ENCODE peak calls at places on chromosome 20, in four cellular contexts. One of them, this sample, is unnamed.
A peak's percentile ranks its signal among the peaks of the same experiment; 100 is the strongest.

GRCh38 chr20:35232575-35232974 is 6.1 kb downstream of the MMP24 start:
- DNase-seq in H1: no peak
- DNase-seq in mesenchymal stem cell: peak; percentile 11
- DNase-seq in neuronal stem cell: no peak
- DNase-seq in this sample: no peak

GRCh38 chr20:39897781-39898466 is 791.1 kb downstream of the MAFB start:
- DNase-seq in H1: no peak
- DNase-seq in mesenchymal stem cell: peak; percentile 66
- DNase-seq in neuronal stem cell: no peak
- DNase-seq in this sample: no peak

GRCh38 chr20:38764563-38765355 is 16.5 kb downstream of the ACTR5 start:
- DNase-seq in H1: no peak
- DNase-seq in mesenchymal stem cell: peak; percentile 83
- DNase-seq in neuronal stem cell: no peak
- DNase-seq in this sample: no peak

GRCh38 chr20:41406307-41406706 is 39.7 kb upstream of the EMILIN3 start:
- DNase-seq in H1: no peak
- DNase-seq in mesenchymal stem cell: no peak
- DNase-seq in neuronal stem cell: no peak
- DNase-seq in this sample: no peak

GRCh38 chr20:9483131-9483530 is 31.3 kb upstream of the LAMP5 start:
- DNase-seq in H1: no peak
- DNase-seq in mesenchymal stem cell: no peak
- DNase-seq in neuronal stem cell: no peak
- DNase-seq in this sample: no peak

GRCh38 chr20:3471397-3472021 is 691 bp downstream of the ATRN start:
- DNase-seq in H1: no peak
- DNase-seq in mesenchymal stem cell: peak; percentile 2
- DNase-seq in neuronal stem cell: no peak
- DNase-seq in this sample: no peak

GRCh38 chr20:1177680-1178079 is 7.1 kb downstream of the TMEM74B start:
- DNase-seq in H1: peak; percentile 57
- DNase-seq in mesenchymal stem cell: peak; percentile 34
- DNase-seq in neuronal stem cell: no peak
- DNase-seq in this sample: peak; percentile 80

GRCh38 chr20:40265872-40266533 is 423.0 kb downstream of the MAFB start:
- DNase-seq in H1: no peak
- DNase-seq in mesenchymal stem cell: peak; percentile 28
- DNase-seq in neuronal stem cell: no peak
- DNase-seq in this sample: no peak

GRCh38 chr20:16810216-16810615 is 62.1 kb downstream of the OTOR start:
- DNase-seq in H1: no peak
- DNase-seq in mesenchymal stem cell: no peak
- DNase-seq in neuronal stem cell: no peak
- DNase-seq in this sample: no peak

GRCh38 chr20:12434672-12435071 is 517.0 kb downstream of the BTBD3 start:
- DNase-seq in H1: no peak
- DNase-seq in mesenchymal stem cell: no peak
- DNase-seq in neuronal stem cell: no peak
- DNase-seq in this sample: no peak

GRCh38 chr20:2000286-2000685 is 6.4 kb upstream of the PDYN start:
- DNase-seq in H1: no peak
- DNase-seq in mesenchymal stem cell: no peak
- DNase-seq in neuronal stem cell: no peak
- DNase-seq in this sample: no peak

GRCh38 chr20:40532103-40532502 is 156.9 kb downstream of the MAFB start:
- DNase-seq in H1: peak; percentile 63
- DNase-seq in mesenchymal stem cell: no peak
- DNase-seq in neuronal stem cell: no peak
- DNase-seq in this sample: peak; percentile 45

GRCh38 chr20:12394786-12395185 is 477.1 kb downstream of the BTBD3 start:
- DNase-seq in H1: no peak
- DNase-seq in mesenchymal stem cell: no peak
- DNase-seq in neuronal stem cell: no peak
- DNase-seq in this sample: peak; percentile 69

GRCh38 chr20:47198996-47199552 is 157.4 kb downstream of the ZMYND8 start:
- DNase-seq in H1: no peak
- DNase-seq in mesenchymal stem cell: no peak
- DNase-seq in neuronal stem cell: no peak
- DNase-seq in this sample: no peak

GRCh38 chr20:11880694-11881093 is 37.0 kb upstream of the BTBD3 start:
- DNase-seq in H1: no peak
- DNase-seq in mesenchymal stem cell: no peak
- DNase-seq in neuronal stem cell: no peak
- DNase-seq in this sample: no peak

GRCh38 chr20:40942775-40943174 is 85.8 kb upstream of the TOP1 start:
- DNase-seq in H1: no peak
- DNase-seq in mesenchymal stem cell: no peak
- DNase-seq in neuronal stem cell: no peak
- DNase-seq in this sample: no peak

GRCh38 chr20:7362601-7363000 is 577.7 kb downstream of the HAO1 start:
- DNase-seq in H1: no peak
- DNase-seq in mesenchymal stem cell: no peak
- DNase-seq in neuronal stem cell: no peak
- DNase-seq in this sample: no peak

GRCh38 chr20:3209946-3210317 is 634 bp downstream of the ITPA start:
- DNase-seq in H1: no peak
- DNase-seq in mesenchymal stem cell: peak; percentile 53
- DNase-seq in neuronal stem cell: no peak
- DNase-seq in this sample: no peak

GRCh38 chr20:35837577-35838195 is 65.9 kb downstream of the PHF20 start:
- DNase-seq in H1: no peak
- DNase-seq in mesenchymal stem cell: no peak
- DNase-seq in neuronal stem cell: no peak
- DNase-seq in this sample: no peak

GRCh38 chr20:10856237-10856636 is 182.4 kb upstream of the JAG1 start:
- DNase-seq in H1: no peak
- DNase-seq in mesenchymal stem cell: no peak
- DNase-seq in neuronal stem cell: no peak
- DNase-seq in this sample: no peak

GRCh38 chr20:1900321-1900791 is 5.1 kb downstream of the SIRPA start:
- DNase-seq in H1: peak; percentile 65
- DNase-seq in mesenchymal stem cell: peak; percentile 80
- DNase-seq in neuronal stem cell: peak; percentile 61
- DNase-seq in this sample: peak; percentile 90

GRCh38 chr20:61748376-61748775 is 317.3 kb downstream of the TAF4 start:
- DNase-seq in H1: no peak
- DNase-seq in mesenchymal stem cell: peak; percentile 33
- DNase-seq in neuronal stem cell: no peak
- DNase-seq in this sample: no peak

GRCh38 chr20:61871913-61872312 is 193.8 kb downstream of the TAF4 start:
- DNase-seq in H1: no peak
- DNase-seq in mesenchymal stem cell: no peak
- DNase-seq in neuronal stem cell: no peak
- DNase-seq in this sample: no peak

GRCh38 chr20:22824077-22824476 is 211.0 kb upstream of the SSTR4 start:
- DNase-seq in H1: no peak
- DNase-seq in mesenchymal stem cell: no peak
- DNase-seq in neuronal stem cell: no peak
- DNase-seq in this sample: no peak

GRCh38 chr20:58717278-58718091 is 24.9 kb downstream of the NPEPL1 start:
- DNase-seq in H1: peak; percentile 46
- DNase-seq in mesenchymal stem cell: no peak
- DNase-seq in neuronal stem cell: no peak
- DNase-seq in this sample: peak; percentile 33

GRCh38 chr20:51430198-51430950 is 112.1 kb downstream of the NFATC2 start:
- DNase-seq in H1: no peak
- DNase-seq in mesenchymal stem cell: no peak
- DNase-seq in neuronal stem cell: no peak
- DNase-seq in this sample: no peak
- H2BK12ac ChIP-seq in H1: no peak overlapping the region
- H2BK12ac ChIP-seq in mesenchymal stem cell: no peak overlapping the region
- H2BK12ac ChIP-seq in neuronal stem cell: no peak overlapping the region
- H2BK12ac ChIP-seq in this sample: no peak overlapping the region

DNA sequence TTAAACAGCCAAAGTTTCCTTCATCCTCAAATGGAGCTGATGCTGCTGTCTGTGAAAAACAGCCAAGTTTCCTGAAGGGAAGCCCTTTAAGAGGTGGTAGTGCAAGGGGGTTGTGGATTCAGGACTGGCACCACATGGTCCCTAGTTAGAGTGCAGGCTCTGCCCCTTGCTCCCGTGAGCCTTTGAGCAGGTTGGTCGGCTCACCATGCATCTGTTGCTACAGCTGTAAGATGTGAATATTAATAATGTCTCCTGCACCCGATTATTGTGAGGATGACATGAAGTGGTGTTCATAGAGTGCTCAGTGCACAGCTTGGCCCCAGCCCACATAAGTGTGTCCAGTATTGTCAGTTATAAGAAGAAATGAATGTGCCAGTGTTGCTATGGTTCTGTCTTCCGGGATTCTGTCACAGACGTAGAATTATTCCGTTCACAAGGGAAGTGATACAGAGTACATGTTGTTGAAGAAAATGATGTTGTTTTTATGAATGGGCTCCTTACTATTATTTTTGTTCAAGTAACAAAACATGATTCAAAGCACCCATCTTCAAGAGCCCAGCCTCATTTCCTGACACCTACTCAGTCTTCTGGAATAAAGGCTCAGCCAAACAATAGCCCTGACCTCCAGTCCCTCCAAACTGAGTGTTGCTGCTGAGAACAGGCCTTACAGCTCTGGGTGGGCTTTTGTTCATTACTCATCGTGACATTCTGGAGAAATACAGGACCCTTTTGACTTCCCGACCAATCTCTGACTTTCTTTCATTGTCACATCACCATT is 2.9 kb upstream of the PKIG start:
- DNase-seq in H1: no peak
- DNase-seq in mesenchymal stem cell: no peak
- DNase-seq in neuronal stem cell: peak; percentile 24
- DNase-seq in this sample: no peak
- H2BK15ac ChIP-seq in H1: no peak overlapping the region
- H2BK15ac ChIP-seq in mesenchymal stem cell: no peak overlapping the region
- H2BK15ac ChIP-seq in neuronal stem cell: no peak overlapping the region
- H2BK15ac ChIP-seq in this sample: no peak overlapping the region

DNA sequence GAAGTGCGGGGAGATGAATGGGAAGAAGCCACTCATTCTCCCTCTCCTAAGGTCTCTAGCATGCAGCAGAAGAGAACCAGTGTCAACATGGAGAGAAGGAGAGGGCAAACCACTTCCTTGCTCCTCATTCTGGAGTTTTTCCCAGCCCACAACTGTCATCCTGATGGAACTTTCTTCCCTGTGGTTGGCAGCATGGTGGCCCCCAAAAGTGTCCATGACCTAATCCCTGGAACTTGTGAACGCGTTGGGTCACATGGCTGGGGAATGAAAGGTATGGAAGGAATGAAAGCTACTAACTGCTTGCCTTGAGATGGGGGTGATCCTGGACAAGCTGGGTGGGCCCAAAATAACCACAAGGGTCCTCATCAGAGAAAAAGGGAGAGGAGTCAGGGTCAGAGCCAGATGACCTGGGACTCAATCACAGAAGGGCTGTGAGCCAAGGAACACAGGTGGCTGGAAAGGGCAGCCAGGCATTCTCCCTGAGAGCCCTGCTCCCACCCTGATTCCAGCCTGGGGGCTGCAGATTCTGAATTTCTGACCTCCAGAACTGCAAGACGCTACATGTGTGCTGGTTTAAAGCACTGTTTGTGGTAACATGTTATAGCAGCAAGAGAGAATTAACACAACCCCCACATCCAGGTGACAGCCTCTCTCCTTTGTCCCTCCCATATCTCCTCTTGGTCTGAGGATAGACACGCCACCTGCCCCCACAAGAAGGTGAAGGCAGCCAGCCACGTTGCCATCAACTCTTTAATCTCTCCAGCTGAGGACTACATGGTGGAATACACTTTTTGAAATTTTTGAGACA is 63.2 kb downstream of the PYGB start:
- DNase-seq in H1: no peak
- DNase-seq in mesenchymal stem cell: peak; percentile 93
- DNase-seq in neuronal stem cell: no peak
- DNase-seq in this sample: no peak
- H2BK12ac ChIP-seq in H1: no peak overlapping the region
- H2BK12ac ChIP-seq in mesenchymal stem cell: peak overlapping the region; percentile 92
- H2BK12ac ChIP-seq in neuronal stem cell: no peak overlapping the region
- H2BK12ac ChIP-seq in this sample: no peak overlapping the region

DNA sequence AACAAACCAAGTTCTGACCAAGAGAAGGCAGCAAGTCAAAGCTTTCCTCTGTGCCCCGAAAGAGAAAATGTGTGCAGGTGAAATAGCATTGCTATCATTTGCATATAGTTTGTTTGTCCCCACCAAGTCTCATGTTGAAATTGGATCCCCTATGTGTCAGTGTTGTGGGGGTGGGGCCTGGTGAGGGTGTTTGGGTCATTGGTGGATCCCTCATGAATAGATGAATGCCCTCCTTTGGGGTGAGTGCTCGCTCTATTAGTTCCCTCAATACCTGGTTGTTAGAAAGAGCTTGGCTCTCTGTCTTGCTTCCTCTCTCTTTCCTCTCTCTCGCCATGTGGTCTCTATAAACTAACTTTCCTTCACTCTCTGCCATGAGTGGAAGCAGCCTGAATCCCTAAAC is 43.9 kb upstream of the SYNDIG1 start:
- DNase-seq in H1: no peak
- DNase-seq in mesenchymal stem cell: no peak
- DNase-seq in neuronal stem cell: no peak
- DNase-seq in this sample: no peak
- H2BK15ac ChIP-seq in H1: no peak overlapping the region
- H2BK15ac ChIP-seq in mesenchymal stem cell: no peak overlapping the region
- H2BK15ac ChIP-seq in neuronal stem cell: no peak overlapping the region
- H2BK15ac ChIP-seq in this sample: no peak overlapping the region

GRCh38 chr20:51334609-51335008 is 207.9 kb downstream of the NFATC2 start:
- DNase-seq in H1: no peak
- DNase-seq in mesenchymal stem cell: no peak
- DNase-seq in neuronal stem cell: no peak
- DNase-seq in this sample: no peak
- H2BK12ac ChIP-seq in H1: no peak overlapping the region
- H2BK12ac ChIP-seq in mesenchymal stem cell: peak overlapping the region; percentile 95
- H2BK12ac ChIP-seq in neuronal stem cell: no peak overlapping the region
- H2BK12ac ChIP-seq in this sample: no peak overlapping the region

GRCh38 chr20:32685541-32686529 is 12.1 kb upstream of the C20orf203 start:
- DNase-seq in H1: no peak
- DNase-seq in mesenchymal stem cell: peak; percentile 87
- DNase-seq in neuronal stem cell: no peak
- DNase-seq in this sample: no peak
- H2BK15ac ChIP-seq in H1: peak overlapping the region; percentile 72
- H2BK15ac ChIP-seq in mesenchymal stem cell: no peak overlapping the region
- H2BK15ac ChIP-seq in neuronal stem cell: no peak overlapping the region
- H2BK15ac ChIP-seq in this sample: no peak overlapping the region

GRCh38 chr20:57713505-57713903 is 3.7 kb upstream of the PMEPA1 start:
- DNase-seq in H1: no peak
- DNase-seq in mesenchymal stem cell: peak; percentile 34
- DNase-seq in neuronal stem cell: no peak
- DNase-seq in this sample: no peak

GRCh38 chr20:57716202-57716601 is 6.4 kb upstream of the PMEPA1 start:
- DNase-seq in H1: no peak
- DNase-seq in mesenchymal stem cell: peak; percentile 50
- DNase-seq in neuronal stem cell: no peak
- DNase-seq in this sample: no peak

GRCh38 chr20:57715268-57715904 is 5.6 kb upstream of the PMEPA1 start:
- DNase-seq in H1: no peak
- DNase-seq in mesenchymal stem cell: no peak
- DNase-seq in neuronal stem cell: no peak
- DNase-seq in this sample: no peak

GRCh38 chr20:57713951-57714350 is 4.1 kb upstream of the PMEPA1 start:
- DNase-seq in H1: no peak
- DNase-seq in mesenchymal stem cell: no peak
- DNase-seq in neuronal stem cell: no peak
- DNase-seq in this sample: no peak

GRCh38 chr20:57714409-57715267 is 4.8 kb upstream of the PMEPA1 start:
- DNase-seq in H1: no peak
- DNase-seq in mesenchymal stem cell: peak; percentile 52
- DNase-seq in neuronal stem cell: no peak
- DNase-seq in this sample: no peak
- H2BK12ac ChIP-seq in H1: no peak overlapping the region
- H2BK12ac ChIP-seq in mesenchymal stem cell: no peak overlapping the region
- H2BK12ac ChIP-seq in neuronal stem cell: no peak overlapping the region
- H2BK12ac ChIP-seq in this sample: no peak overlapping the region